ENCODE peak calls at places on chromosomes 1 and 21, in nine cellular contexts. K is adrenal gland, Z is PC-3, M is pancreas, V is mucosa of descending colon, T is NB4, N is HFF-Myc, C is heart left ventricle, F is SJSA1. J is an unnamed sample.

GRCh38 chr21:36820176-36821031 is 121.5 kb downstream of the SIM2 start:
- DNase-seq in K (no peak), Z (no peak), M (no peak), V (no peak), T (peak), N (no peak), C (no peak), F (peak), J (no peak)

GRCh38 chr1:10647414-10648170 is 148.9 kb downstream of the CASZ1 start:
- DNase-seq in K (no peak), Z (no peak), M (no peak), V (no peak), T (no peak), N (no peak), C (no peak), F (no peak), J (no peak)

GRCh38 chr1:179953974-179954493 is 576 bp upstream of the CEP350 start:
- DNase-seq in K (peak), Z (no peak), M (no peak), V (no peak), T (peak), N (peak), C (peak), F (no peak), J (peak)

GRCh38 chr1:47915677-47916353 is 81.4 kb downstream of the TRABD2B start:
- DNase-seq in K (no peak), Z (no peak), M (no peak), V (no peak), T (no peak), N (no peak), C (no peak), F (no peak), J (no peak)

GRCh38 chr1:51653127-51653526 is 36.2 kb downstream of the OSBPL9 start:
- DNase-seq in K (no peak), Z (no peak), M (no peak), V (no peak), T (no peak), N (no peak), C (no peak), F (no peak), J (no peak)

GRCh38 chr1:7335224-7335879 is 435.7 kb upstream of the VAMP3 start:
- DNase-seq in K (no peak), Z (peak), M (no peak), V (no peak), T (no peak), N (no peak), C (no peak), F (no peak), J (no peak)

GRCh38 chr1:116127123-116127847 is 16.1 kb downstream of the MAB21L3 start:
- DNase-seq in K (no peak), Z (no peak), M (no peak), V (no peak), T (no peak), N (no peak), C (no peak), F (no peak), J (no peak)

GRCh38 chr1:35945327-35945726 is 14.4 kb downstream of the AGO3 start:
- DNase-seq in K (no peak), Z (no peak), M (no peak), V (no peak), T (no peak), N (no peak), C (no peak), F (no peak), J (no peak)

GRCh38 chr21:16302851-16303282 is 573.1 kb downstream of the USP25 start:
- DNase-seq in K (peak), Z (no peak), M (no peak), V (no peak), T (no peak), N (no peak), C (peak), F (no peak), J (no peak)

GRCh38 chr21:33854604-33855003 is 61.0 kb downstream of the ATP5PO start:
- DNase-seq in K (no peak), Z (peak), M (no peak), V (no peak), T (no peak), N (no peak), C (no peak), F (no peak), J (no peak)

GRCh38 chr1:113140588-113141446 is 67.8 kb downstream of the LRIG2 start:
- DNase-seq in K (peak), Z (peak), M (peak), V (peak), T (peak), N (peak), C (peak), F (peak), J (peak)

GRCh38 chr1:23417570-23417969 is 7.0 kb downstream of the TCEA3 start:
- DNase-seq in K (peak), Z (no peak), M (peak), V (no peak), T (no peak), N (peak), C (peak), F (no peak), J (no peak)

GRCh38 chr1:164443836-164444235 is 115.1 kb upstream of the PBX1 start:
- DNase-seq in K (no peak), Z (no peak), M (no peak), V (no peak), T (no peak), N (no peak), C (no peak), F (no peak), J (no peak)

GRCh38 chr21:31557956-31558838 is 101.3 kb upstream of the SOD1 start:
- DNase-seq in K (no peak), Z (peak), M (peak), V (peak), T (no peak), N (no peak), C (no peak), F (peak), J (no peak)

GRCh38 chr21:36550761-36551160 is 70.8 kb upstream of the CLDN14 start:
- DNase-seq in K (no peak), Z (no peak), M (no peak), V (no peak), T (no peak), N (peak), C (no peak), F (peak), J (no peak)

GRCh38 chr1:98157524-98158293 is 236.9 kb upstream of the DPYD start:
- DNase-seq in K (no peak), Z (no peak), M (no peak), V (no peak), T (no peak), N (peak), C (no peak), F (no peak), J (peak)

GRCh38 chr1:183932412-183932811 is 105.1 kb downstream of the COLGALT2 start:
- DNase-seq in K (peak), Z (no peak), M (no peak), V (peak), T (no peak), N (no peak), C (peak), F (no peak), J (peak)

DNA sequence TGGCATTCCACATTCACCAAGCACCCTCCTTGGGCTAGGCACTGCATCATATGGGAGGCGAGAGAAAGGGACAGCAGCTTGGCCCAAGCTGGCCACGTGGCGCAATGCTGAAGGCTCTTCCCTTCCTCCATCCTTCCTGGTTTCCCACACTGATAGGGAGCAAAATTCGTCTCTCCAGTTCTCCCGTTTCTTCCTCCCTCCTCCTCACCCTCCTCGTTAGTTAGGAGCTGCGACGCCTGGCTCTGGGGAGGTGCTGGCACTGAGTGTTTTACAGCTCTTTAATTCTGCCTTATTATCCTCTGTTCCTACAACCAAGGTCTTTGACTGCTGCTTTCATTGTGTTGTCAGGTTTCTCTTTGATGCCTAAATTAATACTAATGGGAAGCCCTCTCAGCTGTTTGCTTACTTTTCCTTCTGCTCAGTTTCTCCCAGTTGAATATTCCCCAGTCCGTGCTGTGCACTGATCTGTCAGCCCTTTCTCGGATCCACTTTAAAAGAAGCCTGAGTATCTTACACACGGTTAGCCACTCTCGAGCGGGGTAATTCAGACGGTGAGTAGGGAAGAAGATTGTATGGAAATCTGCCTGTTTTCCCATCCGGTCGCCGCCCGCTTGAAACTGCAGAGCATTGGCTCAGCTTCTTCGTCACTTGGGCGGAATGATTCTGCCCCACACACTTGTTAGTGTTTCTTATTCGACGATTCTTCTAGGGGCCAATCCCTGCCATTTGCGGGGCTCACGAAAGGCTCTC is 56.2 kb upstream of the SMYD2 start:
- DNase-seq in K (no peak), Z (no peak), M (no peak), V (no peak), T (no peak), N (no peak), C (peak), F (no peak), J (no peak)
- H3K4me3 ChIP-seq in K (no peak), Z (no peak), M (no peak), V (no peak), T (no peak), N (peak), C (peak), F (no peak), J (peak)

DNA sequence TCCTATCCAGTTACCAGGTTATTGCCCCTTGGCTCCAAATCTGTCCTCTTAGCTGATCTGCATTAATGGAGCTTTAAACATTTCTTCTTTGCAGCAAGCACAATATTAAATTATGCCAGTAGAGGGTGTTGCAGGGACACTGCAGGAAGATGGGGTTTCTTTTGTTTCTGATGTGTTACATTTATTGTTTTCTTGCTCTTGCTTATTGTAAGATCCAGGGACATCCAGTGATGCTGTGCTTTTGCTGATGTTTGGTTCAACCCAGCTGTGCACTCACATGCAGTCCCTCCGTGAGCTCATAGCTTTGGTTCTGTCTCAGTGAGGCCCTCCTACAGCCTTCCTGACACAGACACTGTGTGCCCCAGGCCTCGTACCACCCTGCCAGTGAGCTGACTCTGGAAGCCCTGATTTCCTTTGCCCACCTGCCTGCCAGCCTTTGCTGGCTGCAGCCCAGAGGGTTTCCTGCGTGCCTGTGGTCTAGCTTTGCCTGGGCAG is 103.5 kb downstream of the RABGAP1L start:
- DNase-seq in K (peak), Z (peak), M (no peak), V (no peak), T (peak), N (peak), C (no peak), F (no peak), J (peak)
- H3K4me3 ChIP-seq in K (no peak), Z (no peak), M (no peak), V (no peak), T (no peak), N (no peak), C (no peak), F (no peak), J (no peak)

GRCh38 chr1:87866416-87866815 is 537.7 kb downstream of the LMO4 start:
- DNase-seq in K (no peak), Z (no peak), M (no peak), V (no peak), T (no peak), N (no peak), C (no peak), F (no peak), J (no peak)
- H3K4me3 ChIP-seq in K (no peak), Z (no peak), M (no peak), V (no peak), T (no peak), N (no peak), C (no peak), F (no peak), J (no peak)

DNA sequence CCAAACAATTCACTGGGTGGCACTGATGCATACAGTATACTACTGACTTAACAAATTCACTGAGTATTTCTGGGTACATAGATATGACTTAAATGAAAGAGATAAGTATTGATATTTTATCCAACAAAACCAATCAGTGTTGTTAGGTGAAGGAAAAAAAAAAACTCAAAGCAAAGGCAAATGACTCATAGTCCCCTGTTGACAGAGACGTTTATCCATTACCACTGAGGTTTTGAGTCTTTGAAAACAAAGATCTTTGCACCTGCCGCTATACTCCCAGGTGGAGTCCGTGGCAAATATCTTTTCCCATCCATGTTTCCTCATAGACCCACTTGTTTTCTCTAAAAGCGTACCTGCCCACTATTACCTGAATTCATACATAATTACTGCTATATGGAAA is 18.4 kb downstream of the DYNLT5 start:
- DNase-seq in K (no peak), Z (no peak), M (no peak), V (no peak), T (no peak), N (no peak), C (no peak), F (no peak), J (no peak)
- H3K4me3 ChIP-seq in K (no peak), Z (no peak), M (no peak), V (no peak), T (no peak), N (no peak), C (no peak), F (no peak), J (no peak)

DNA sequence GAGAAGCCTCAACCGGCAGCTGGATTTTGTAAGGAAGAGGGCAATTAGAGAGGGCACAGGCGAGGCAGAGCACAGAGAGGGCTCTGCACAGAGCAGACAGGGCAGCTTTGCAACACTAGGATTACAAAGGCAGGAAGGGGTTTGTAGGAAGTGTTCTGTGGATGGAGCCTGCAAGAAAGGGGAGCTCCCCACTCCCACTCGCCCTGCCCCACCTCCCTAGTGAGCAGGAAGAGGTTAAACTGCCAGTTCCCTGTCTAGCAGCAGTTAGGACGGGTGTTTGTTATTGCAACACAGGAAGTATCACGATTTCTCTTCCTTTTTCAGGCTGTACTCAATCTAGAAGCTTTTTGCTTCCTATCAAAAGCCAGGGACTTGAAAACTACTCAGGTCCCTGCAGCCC is 63.3 kb upstream of the LRRC8D start:
- DNase-seq in K (peak), Z (no peak), M (no peak), V (no peak), T (peak), N (no peak), C (peak), F (no peak), J (no peak)
- H3K4me3 ChIP-seq in K (no peak), Z (no peak), M (no peak), V (no peak), T (no peak), N (no peak), C (no peak), F (no peak), J (no peak)

GRCh38 chr1:119766374-119766794 is 2.3 kb downstream of the HMGCS2 start:
- DNase-seq in K (no peak), Z (no peak), M (no peak), V (no peak), T (no peak), N (no peak), C (no peak), F (no peak), J (no peak)
- H3K4me3 ChIP-seq in K (no peak), Z (no peak), M (no peak), V (no peak), T (no peak), N (no peak), C (peak), F (no peak), J (no peak)

J was measured in AG04450.